ENCODE peak calls at places on chromosomes 6 and 20, in six cellular contexts. Y is iPS-NIHi11, G is GM12864, W is GM23248, K is GM13977, E is germinal center. T is an unnamed sample.

GRCh38 chr6:82331031-82331773 is 32.4 kb upstream of the TPBG start:
- DNase-seq in Y (peak), G (no peak), W (peak), K (no peak), E (no peak), T (no peak)

GRCh38 chr20:4275689-4276088 is 260.3 kb upstream of the RNF24 start:
- DNase-seq in Y (no peak), G (no peak), W (no peak), K (no peak), E (no peak), T (no peak)

GRCh38 chr20:62618622-62619529 is 23.4 kb upstream of the SLCO4A1 start:
- DNase-seq in Y (no peak), G (peak), W (no peak), K (peak), E (peak), T (no peak)

GRCh38 chr6:63862486-63863198 is 227.0 kb downstream of the PHF3 start:
- DNase-seq in Y (no peak), G (no peak), W (peak), K (no peak), E (no peak), T (no peak)

GRCh38 chr6:33860706-33861474 is 57.1 kb upstream of the MLN start:
- DNase-seq in Y (no peak), G (peak), W (peak), K (no peak), E (no peak), T (no peak)

GRCh38 chr6:57252137-57252536 is 30.0 kb upstream of the RAB23 start:
- DNase-seq in Y (no peak), G (no peak), W (no peak), K (no peak), E (no peak), T (no peak)

GRCh38 chr20:2301164-2301622 is 5.4 kb downstream of the TGM3 start:
- DNase-seq in Y (no peak), G (peak), W (peak), K (peak), E (peak), T (no peak)

GRCh38 chr20:53642196-53643030 is 48.8 kb upstream of the ZNF217 start:
- DNase-seq in Y (peak), G (no peak), W (peak), K (no peak), E (no peak), T (no peak)

GRCh38 chr6:20991910-20992309 is 457.7 kb downstream of the CDKAL1 start:
- DNase-seq in Y (no peak), G (no peak), W (peak), K (no peak), E (no peak), T (no peak)

GRCh38 chr6:169188051-169188863 is 65.4 kb downstream of the THBS2 start:
- DNase-seq in Y (no peak), G (no peak), W (peak), K (no peak), E (no peak), T (no peak)

GRCh38 chr20:19915111-19915798 is 101.9 kb upstream of the NAA20 start:
- DNase-seq in Y (no peak), G (no peak), W (no peak), K (peak), E (no peak), T (no peak)

GRCh38 chr20:44596010-44596409 is 13.6 kb downstream of the PKIG start:
- DNase-seq in Y (no peak), G (no peak), W (no peak), K (no peak), E (no peak), T (no peak)

GRCh38 chr6:109447878-109448555 is 7.5 kb downstream of the SMPD2 start:
- DNase-seq in Y (no peak), G (no peak), W (no peak), K (no peak), E (no peak), T (no peak)

GRCh38 chr20:62921119-62921687 is 5.1 kb downstream of the DIDO1 start:
- DNase-seq in Y (peak), G (no peak), W (peak), K (no peak), E (peak), T (peak)

GRCh38 chr6:37514377-37514776 is 14.7 kb upstream of the CCDC167 start:
- DNase-seq in Y (no peak), G (no peak), W (peak), K (no peak), E (no peak), T (no peak)

GRCh38 chr6:168967556-168967955 is 286.1 kb downstream of the THBS2 start:
- DNase-seq in Y (no peak), G (no peak), W (no peak), K (no peak), E (no peak), T (no peak)

GRCh38 chr6:1739220-1739619 is 129.5 kb downstream of the FOXC1 start:
- DNase-seq in Y (no peak), G (no peak), W (no peak), K (no peak), E (peak), T (no peak)

GRCh38 chr20:3364323-3365013 is 43.0 kb downstream of the DNAAF9 start:
- DNase-seq in Y (no peak), G (no peak), W (no peak), K (no peak), E (no peak), T (no peak)

GRCh38 chr6:155461636-155462035 is 6.0 kb upstream of the NOX3 start:
- DNase-seq in Y (no peak), G (no peak), W (peak), K (no peak), E (no peak), T (no peak)

GRCh38 chr6:65570340-65570739 is 136.7 kb downstream of the EYS start:
- DNase-seq in Y (no peak), G (no peak), W (no peak), K (no peak), E (no peak), T (no peak)

GRCh38 chr6:15413558-15414257 is 167.8 kb downstream of the JARID2 start:
- DNase-seq in Y (no peak), G (no peak), W (no peak), K (no peak), E (no peak), T (no peak)

T was measured in NCI-H1105 treated with DMSO at 0.1 percent for 48 hours.